ENCODE peak calls at places on chromosome X, in seven cellular contexts. B is RKO; T is endothelial cell; W is naive thymus-derived CD4-positive, alpha-beta T cell; P is AG09309; N is GM03348; F is colonic mucosa. V is an unnamed sample.

GRCh38 chrX:54248309-54248708 is 65.3 kb upstream of the FAM120C start:
- DNase-seq in N (peak), P (peak), W (peak), B (peak), F (no peak), T (no peak), V (peak)

GRCh38 chrX:123171781-123172180 is 12.3 kb upstream of the GRIA3 start:
- DNase-seq in N (no peak), T (no peak), B (no peak), W (no peak), F (no peak), P (no peak), V (no peak)

GRCh38 chrX:115562492-115562872 is 1.5 kb downstream of the PLS3 start:
- DNase-seq in F (peak), P (no peak), T (no peak), N (peak), B (peak), W (no peak), V (no peak)

GRCh38 chrX:26262121-26262523 is 46.2 kb downstream of the MAGEB5 start:
- DNase-seq in W (no peak), T (peak), P (no peak), N (no peak), F (no peak), B (peak), V (no peak)

GRCh38 chrX:9184231-9184630 is 150.3 kb upstream of the FAM9B start:
- DNase-seq in N (no peak), W (no peak), F (no peak), P (no peak), B (no peak), T (no peak), V (no peak)

GRCh38 chrX:115940888-115941332 is 229.6 kb upstream of the AGTR2 start:
- DNase-seq in N (no peak), B (peak), T (peak), F (peak), P (peak), W (peak), V (peak)

GRCh38 chrX:151801980-151802379 is 67.4 kb downstream of the CNGA2 start:
- DNase-seq in T (no peak), B (peak), W (no peak), P (no peak), N (peak), F (no peak), V (no peak)

GRCh38 chrX:23825675-23826074 is 42.7 kb downstream of the SAT1 start:
- DNase-seq in F (no peak), N (no peak), P (no peak), W (no peak), B (no peak), T (no peak), V (no peak)

GRCh38 chrX:47645530-47645929 is 4.8 kb downstream of the ELK1 start:
- DNase-seq in N (no peak), B (no peak), T (no peak), P (no peak), W (no peak), F (no peak), V (no peak)

GRCh38 chrX:24248042-24248441 is 65.8 kb downstream of the SUPT20HL2 start:
- DNase-seq in W (no peak), N (no peak), T (no peak), P (no peak), B (no peak), F (no peak), V (no peak)

GRCh38 chrX:101079223-101079622 is 544 bp downstream of the TMEM35A start:
- DNase-seq in F (peak), T (no peak), W (no peak), N (no peak), P (no peak), B (no peak), V (no peak)

GRCh38 chrX:23901065-23901464 is 6.7 kb downstream of the APOO start:
- DNase-seq in W (no peak), T (no peak), B (peak), N (peak), F (no peak), P (no peak), V (no peak)

GRCh38 chrX:132452911-132453550 is 35.8 kb downstream of the MBNL3 start:
- DNase-seq in B (no peak), W (no peak), F (no peak), N (no peak), T (no peak), P (no peak), V (no peak)

GRCh38 chrX:105645667-105646354 is 176.5 kb upstream of the NRK start:
- DNase-seq in N (no peak), T (no peak), W (no peak), F (no peak), P (no peak), B (no peak), V (no peak)

GRCh38 chrX:53184836-53185235 is 40.2 kb downstream of the KDM5C start:
- DNase-seq in W (no peak), N (peak), P (peak), T (no peak), B (peak), F (no peak), V (peak)

GRCh38 chrX:71095555-71095970 is at the start of gene FOXO4:
- DNase-seq in N (peak), T (peak), B (peak), P (peak), F (peak), W (peak), V (peak)

V was measured in stromal cell of bone marrow.